ENCODE peak calls at places on chromosomes 4 and X, in seven cellular contexts. One of them, this sample, is unnamed.
A peak's percentile ranks its signal among the peaks of the same experiment; 100 is the strongest.

GRCh38 chr4:87912164-87913004 is 63.1 kb upstream of the SPP1 start:
- DNase-seq in esophagus squamous epithelium: no peak
- DNase-seq in kidney epithelial cell: no peak
- DNase-seq in fibroblast of pulmonary artery: peak; percentile 49
- DNase-seq in HL-60: no peak
- DNase-seq in kidney: no peak
- DNase-seq in AG09309: no peak
- DNase-seq in this sample: no peak

GRCh38 chrX:23127586-23127985 is 127.8 kb downstream of the DDX53 start:
- DNase-seq in esophagus squamous epithelium: no peak
- DNase-seq in kidney epithelial cell: no peak
- DNase-seq in fibroblast of pulmonary artery: no peak
- DNase-seq in HL-60: no peak
- DNase-seq in kidney: no peak
- DNase-seq in AG09309: no peak
- DNase-seq in this sample: no peak

GRCh38 chr4:2078584-2078983 is 19.5 kb downstream of the NAT8L start:
- DNase-seq in esophagus squamous epithelium: no peak
- DNase-seq in kidney epithelial cell: no peak
- DNase-seq in fibroblast of pulmonary artery: no peak
- DNase-seq in HL-60: no peak
- DNase-seq in kidney: no peak
- DNase-seq in AG09309: no peak
- DNase-seq in this sample: no peak

GRCh38 chr4:136319789-136320470 is 1212.4 kb downstream of the PCDH18 start:
- DNase-seq in esophagus squamous epithelium: no peak
- DNase-seq in kidney epithelial cell: peak; percentile 91
- DNase-seq in fibroblast of pulmonary artery: peak; percentile 10
- DNase-seq in HL-60: no peak
- DNase-seq in kidney: no peak
- DNase-seq in AG09309: no peak
- DNase-seq in this sample: peak; percentile 83

GRCh38 chr4:88054909-88055308 is 47.5 kb downstream of the PKD2 start:
- DNase-seq in esophagus squamous epithelium: no peak
- DNase-seq in kidney epithelial cell: no peak
- DNase-seq in fibroblast of pulmonary artery: peak; percentile 44
- DNase-seq in HL-60: peak; percentile 24
- DNase-seq in kidney: no peak
- DNase-seq in AG09309: no peak
- DNase-seq in this sample: peak; percentile 59

GRCh38 chrX:24190500-24191156 is 41.1 kb downstream of the ZFX start:
- DNase-seq in esophagus squamous epithelium: no peak
- DNase-seq in kidney epithelial cell: no peak
- DNase-seq in fibroblast of pulmonary artery: peak; percentile 27
- DNase-seq in HL-60: no peak
- DNase-seq in kidney: no peak
- DNase-seq in AG09309: no peak
- DNase-seq in this sample: peak; percentile 22

GRCh38 chr4:848307-848691 is 22.4 kb upstream of the CPLX1 start:
- DNase-seq in esophagus squamous epithelium: no peak
- DNase-seq in kidney epithelial cell: no peak
- DNase-seq in fibroblast of pulmonary artery: no peak
- DNase-seq in HL-60: no peak
- DNase-seq in kidney: peak; percentile 61
- DNase-seq in AG09309: no peak
- DNase-seq in this sample: no peak

GRCh38 chr4:5685296-5685695 is 23.1 kb downstream of the EVC2 start:
- DNase-seq in esophagus squamous epithelium: no peak
- DNase-seq in kidney epithelial cell: no peak
- DNase-seq in fibroblast of pulmonary artery: no peak
- DNase-seq in HL-60: no peak
- DNase-seq in kidney: no peak
- DNase-seq in AG09309: no peak
- DNase-seq in this sample: no peak

GRCh38 chr4:181752516-181752915 is 490.7 kb upstream of the TENM3 start:
- DNase-seq in esophagus squamous epithelium: no peak
- DNase-seq in kidney epithelial cell: no peak
- DNase-seq in fibroblast of pulmonary artery: no peak
- DNase-seq in HL-60: no peak
- DNase-seq in kidney: no peak
- DNase-seq in AG09309: no peak
- DNase-seq in this sample: peak; percentile 73

GRCh38 chr4:16269742-16270522 is 43.7 kb upstream of the TAPT1 start:
- DNase-seq in esophagus squamous epithelium: no peak
- DNase-seq in kidney epithelial cell: no peak
- DNase-seq in fibroblast of pulmonary artery: peak; percentile 84
- DNase-seq in HL-60: peak; percentile 90
- DNase-seq in kidney: no peak
- DNase-seq in AG09309: peak; percentile 97
- DNase-seq in this sample: peak; percentile 81

GRCh38 chr4:55435136-55435535 is 39.4 kb downstream of the TMEM165 start:
- DNase-seq in esophagus squamous epithelium: no peak
- DNase-seq in kidney epithelial cell: no peak
- DNase-seq in fibroblast of pulmonary artery: peak; percentile 59
- DNase-seq in HL-60: peak; percentile 19
- DNase-seq in kidney: no peak
- DNase-seq in AG09309: no peak
- DNase-seq in this sample: peak; percentile 25

GRCh38 chr4:28225689-28226353 is 1365.2 kb downstream of the STIM2 start:
- DNase-seq in esophagus squamous epithelium: no peak
- DNase-seq in kidney epithelial cell: no peak
- DNase-seq in fibroblast of pulmonary artery: peak; percentile 16
- DNase-seq in HL-60: no peak
- DNase-seq in kidney: no peak
- DNase-seq in AG09309: no peak
- DNase-seq in this sample: no peak

GRCh38 chr4:79209822-79210635 is 115.8 kb downstream of the NAA11 start:
- DNase-seq in esophagus squamous epithelium: no peak
- DNase-seq in kidney epithelial cell: peak; percentile 21
- DNase-seq in fibroblast of pulmonary artery: peak; percentile 60
- DNase-seq in HL-60: peak; percentile 98
- DNase-seq in kidney: peak; percentile 43
- DNase-seq in AG09309: no peak
- DNase-seq in this sample: no peak

GRCh38 chr4:18366136-18366535 is 344.6 kb upstream of the LCORL start:
- DNase-seq in esophagus squamous epithelium: no peak
- DNase-seq in kidney epithelial cell: no peak
- DNase-seq in fibroblast of pulmonary artery: no peak
- DNase-seq in HL-60: no peak
- DNase-seq in kidney: no peak
- DNase-seq in AG09309: no peak
- DNase-seq in this sample: no peak

GRCh38 chr4:186260504-186261448 is 5.2 kb upstream of the F11 start:
- DNase-seq in esophagus squamous epithelium: no peak
- DNase-seq in kidney epithelial cell: no peak
- DNase-seq in fibroblast of pulmonary artery: no peak
- DNase-seq in HL-60: no peak
- DNase-seq in kidney: no peak
- DNase-seq in AG09309: no peak
- DNase-seq in this sample: no peak

GRCh38 chr4:179836179-179837075 is 2394.2 kb upstream of the AGA start:
- DNase-seq in esophagus squamous epithelium: no peak
- DNase-seq in kidney epithelial cell: no peak
- DNase-seq in fibroblast of pulmonary artery: no peak
- DNase-seq in HL-60: peak; percentile 79
- DNase-seq in kidney: no peak
- DNase-seq in AG09309: no peak
- DNase-seq in this sample: no peak

GRCh38 chr4:13484749-13485345 is 707 bp upstream of the RAB28 start:
- DNase-seq in esophagus squamous epithelium: no peak
- DNase-seq in kidney epithelial cell: no peak
- DNase-seq in fibroblast of pulmonary artery: peak; percentile 62
- DNase-seq in HL-60: no peak
- DNase-seq in kidney: no peak
- DNase-seq in AG09309: no peak
- DNase-seq in this sample: peak; percentile 53

GRCh38 chrX:134236690-134237362 is at the start of gene CCDC160:
- DNase-seq in esophagus squamous epithelium: no peak
- DNase-seq in kidney epithelial cell: no peak
- DNase-seq in fibroblast of pulmonary artery: peak; percentile 15
- DNase-seq in HL-60: no peak
- DNase-seq in kidney: peak; percentile 87
- DNase-seq in AG09309: no peak
- DNase-seq in this sample: peak; percentile 23

GRCh38 chrX:110004210-110004609 is 1.3 kb downstream of the TMEM164 start:
- DNase-seq in esophagus squamous epithelium: no peak
- DNase-seq in kidney epithelial cell: no peak
- DNase-seq in fibroblast of pulmonary artery: no peak
- DNase-seq in HL-60: no peak
- DNase-seq in kidney: peak; percentile 80
- DNase-seq in AG09309: no peak
- DNase-seq in this sample: no peak

DNA sequence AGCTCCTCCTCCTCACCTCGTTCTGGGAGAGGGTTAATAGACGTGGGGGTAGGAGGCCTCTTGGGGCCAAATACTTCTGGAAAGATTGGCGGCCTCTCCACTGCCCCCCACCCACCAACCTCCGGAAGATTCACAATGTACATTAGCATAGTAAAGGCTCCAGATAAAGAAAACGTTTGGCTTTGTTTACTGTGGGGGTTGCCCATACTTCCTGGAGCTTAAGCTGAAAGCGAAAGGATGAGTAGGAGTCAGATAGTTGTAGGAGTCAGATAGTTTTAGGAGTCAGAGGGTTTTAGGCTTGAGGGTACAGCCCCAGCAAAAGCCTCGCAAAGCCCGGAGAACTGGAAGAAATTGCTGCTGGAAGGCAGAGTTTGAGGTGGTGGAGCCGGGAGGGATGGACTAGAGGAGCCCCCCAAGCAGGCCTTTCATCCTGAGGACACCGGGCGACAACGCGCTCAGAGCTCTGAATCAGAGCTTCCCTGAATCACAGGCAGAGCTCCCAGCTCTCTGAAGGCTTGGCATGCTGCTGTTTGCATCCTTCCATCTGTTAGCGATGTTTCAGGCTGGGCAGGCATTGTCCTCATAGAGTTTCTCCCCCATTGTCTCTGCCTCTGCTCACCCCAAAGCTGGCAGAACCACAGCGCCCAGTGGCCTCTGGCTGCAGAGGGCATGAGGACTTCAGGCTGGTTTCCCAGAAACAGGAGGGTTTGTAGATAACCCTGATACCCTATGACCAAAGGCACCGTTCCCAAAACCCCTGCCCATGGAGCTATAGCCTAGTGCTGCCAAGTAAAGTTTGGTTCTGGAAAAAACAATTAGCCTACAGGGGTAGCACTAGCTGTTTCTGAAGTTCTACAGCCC is 280.7 kb downstream of the BCOR start:
- DNase-seq in esophagus squamous epithelium: no peak
- DNase-seq in kidney epithelial cell: no peak
- DNase-seq in fibroblast of pulmonary artery: peak; percentile 49
- DNase-seq in HL-60: no peak
- DNase-seq in kidney: no peak
- DNase-seq in AG09309: no peak
- DNase-seq in this sample: peak; percentile 38
- H3K4me3 ChIP-seq in esophagus squamous epithelium: no peak overlapping the region
- H3K4me3 ChIP-seq in kidney epithelial cell: no peak overlapping the region
- H3K4me3 ChIP-seq in fibroblast of pulmonary artery: peak overlapping the region; percentile 5
- H3K4me3 ChIP-seq in HL-60: no peak overlapping the region
- H3K4me3 ChIP-seq in kidney: no peak overlapping the region
- H3K4me3 ChIP-seq in AG09309: peak overlapping the region; percentile 31
- H3K4me3 ChIP-seq in this sample: no peak overlapping the region

GRCh38 chr4:3714642-3715001 is 51.6 kb upstream of the ADRA2C start:
- DNase-seq in esophagus squamous epithelium: no peak
- DNase-seq in kidney epithelial cell: no peak
- DNase-seq in fibroblast of pulmonary artery: no peak
- DNase-seq in HL-60: no peak
- DNase-seq in kidney: no peak
- DNase-seq in AG09309: no peak
- DNase-seq in this sample: no peak
- TF ChIP-seq CTCF in esophagus squamous epithelium: no peak
- TF ChIP-seq CTCF in kidney epithelial cell: no peak
- TF ChIP-seq CTCF in fibroblast of pulmonary artery: no peak
- TF ChIP-seq CTCF in HL-60: no peak
- TF ChIP-seq CTCF in kidney: no peak
- TF ChIP-seq CTCF in AG09309: no peak
- TF ChIP-seq CTCF in this sample: no peak

GRCh38 chrX:1493317-1493856 is 40.7 kb upstream of the ASMTL start:
- DNase-seq in esophagus squamous epithelium: no peak
- DNase-seq in kidney epithelial cell: no peak
- DNase-seq in fibroblast of pulmonary artery: no peak
- DNase-seq in HL-60: no peak
- DNase-seq in kidney: peak; percentile 45
- DNase-seq in AG09309: no peak
- DNase-seq in this sample: no peak
- H3K4me3 ChIP-seq in esophagus squamous epithelium: no peak overlapping the region
- H3K4me3 ChIP-seq in kidney epithelial cell: no peak overlapping the region
- H3K4me3 ChIP-seq in fibroblast of pulmonary artery: no peak overlapping the region
- H3K4me3 ChIP-seq in HL-60: no peak overlapping the region
- H3K4me3 ChIP-seq in kidney: no peak overlapping the region
- H3K4me3 ChIP-seq in AG09309: no peak overlapping the region
- H3K4me3 ChIP-seq in this sample: no peak overlapping the region

GRCh38 chrX:18426004-18426320 is 554 bp downstream of the CDKL5 start:
- DNase-seq in esophagus squamous epithelium: no peak
- DNase-seq in kidney epithelial cell: no peak
- DNase-seq in fibroblast of pulmonary artery: no peak
- DNase-seq in HL-60: no peak
- DNase-seq in kidney: no peak
- DNase-seq in AG09309: no peak
- DNase-seq in this sample: no peak

GRCh38 chrX:18424482-18425198 is 768 bp upstream of the CDKL5 start:
- DNase-seq in esophagus squamous epithelium: no peak
- DNase-seq in kidney epithelial cell: no peak
- DNase-seq in fibroblast of pulmonary artery: peak; percentile 35
- DNase-seq in HL-60: no peak
- DNase-seq in kidney: no peak
- DNase-seq in AG09309: no peak
- DNase-seq in this sample: peak; percentile 31

GRCh38 chrX:18422886-18423285 is 2.5 kb upstream of the CDKL5 start:
- DNase-seq in esophagus squamous epithelium: no peak
- DNase-seq in kidney epithelial cell: no peak
- DNase-seq in fibroblast of pulmonary artery: peak; percentile 33
- DNase-seq in HL-60: no peak
- DNase-seq in kidney: no peak
- DNase-seq in AG09309: no peak
- DNase-seq in this sample: no peak

GRCh38 chrX:18425199-18426003 is at the start of gene CDKL5:
- DNase-seq in esophagus squamous epithelium: peak; percentile 85
- DNase-seq in kidney epithelial cell: peak; percentile 92
- DNase-seq in fibroblast of pulmonary artery: peak; percentile 96
- DNase-seq in HL-60: peak; percentile 95
- DNase-seq in kidney: peak; percentile 98
- DNase-seq in AG09309: peak; percentile 86
- DNase-seq in this sample: peak; percentile 97

DNA sequence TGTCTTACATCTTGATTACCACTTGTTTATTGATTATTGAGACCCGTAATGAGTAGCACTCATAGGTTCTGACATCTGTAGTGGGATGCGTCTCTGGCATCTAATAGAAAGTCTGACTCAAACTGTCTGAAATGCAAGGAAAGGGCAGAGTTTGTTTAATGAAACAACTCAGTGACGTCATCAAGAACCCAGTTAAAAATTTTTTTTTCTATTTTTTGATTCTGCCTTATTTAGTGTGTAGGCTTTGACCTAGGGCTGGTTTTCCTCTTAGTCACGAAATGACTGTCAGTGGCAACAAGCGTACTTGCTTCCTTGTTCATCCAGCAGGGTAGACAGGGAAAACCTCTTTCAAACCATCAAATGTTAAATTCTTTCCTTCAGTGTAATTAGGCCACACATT is 3.1 kb upstream of the CDKL5 start:
- DNase-seq in esophagus squamous epithelium: no peak
- DNase-seq in kidney epithelial cell: peak; percentile 61
- DNase-seq in fibroblast of pulmonary artery: peak; percentile 74
- DNase-seq in HL-60: no peak
- DNase-seq in kidney: no peak
- DNase-seq in AG09309: peak; percentile 59
- DNase-seq in this sample: peak; percentile 78
- TF ChIP-seq CTCF in esophagus squamous epithelium: no peak
- TF ChIP-seq CTCF in kidney epithelial cell: no peak
- TF ChIP-seq CTCF in fibroblast of pulmonary artery: no peak
- TF ChIP-seq CTCF in HL-60: no peak
- TF ChIP-seq CTCF in kidney: no peak
- TF ChIP-seq CTCF in AG09309: no peak
- TF ChIP-seq CTCF in this sample: no peak

This sample was measured in astrocyte of the spinal cord.